ENCODE peak calls at places on chromosomes 1 and 21, in four cellular contexts. J, S, X and Q are unnamed samples.

GRCh38 chr1:92310185-92310597 is 11.3 kb downstream of the RPAP2 start:
- DNase-seq in X (peak; percentile 75), S (no peak), J (no peak), Q (peak; percentile 3)

GRCh38 chr1:244768804-244769203 is 66.7 kb upstream of the COX20 start:
- DNase-seq in X (no peak), J (no peak), S (peak; percentile 50), Q (no peak)

GRCh38 chr1:164707868-164708331 is 148.9 kb downstream of the PBX1 start:
- DNase-seq in X (peak; percentile 97), S (no peak), J (no peak), Q (no peak)

GRCh38 chr21:45266518-45267389 is 20.9 kb downstream of the POFUT2 start:
- DNase-seq in S (peak; percentile 23), J (no peak), X (no peak), Q (no peak)

GRCh38 chr1:94006604-94007003 is 97.4 kb upstream of the GCLM start:
- DNase-seq in X (no peak), J (no peak), S (no peak), Q (no peak)

GRCh38 chr1:99843760-99844159 is 6.4 kb upstream of the AGL start:
- DNase-seq in X (no peak), S (no peak), J (no peak), Q (no peak)

GRCh38 chr1:238488406-238488805 is 597.7 kb upstream of the ZP4 start:
- DNase-seq in X (no peak), S (no peak), J (no peak), Q (no peak)

GRCh38 chr1:13582713-13583443 is 754 bp upstream of the PDPN start:
- DNase-seq in J (no peak), X (no peak), S (peak; percentile 73), Q (no peak)

GRCh38 chr21:21163904-21164303 is 165.7 kb downstream of the NCAM2 start:
- DNase-seq in X (peak; percentile 72), J (no peak), S (peak; percentile 69), Q (peak; percentile 47)

GRCh38 chr1:115924730-115925129 is 51.6 kb upstream of the SLC22A15 start:
- DNase-seq in J (no peak), X (peak; percentile 43), S (peak; percentile 93), Q (no peak)

GRCh38 chr1:196193891-196194559 is 414.2 kb downstream of the KCNT2 start:
- DNase-seq in J (no peak), X (peak; percentile 33), S (no peak), Q (no peak)

GRCh38 chr1:89844236-89844807 is 23.5 kb downstream of the LRRC8D start:
- DNase-seq in J (no peak), X (peak; percentile 9), S (no peak), Q (no peak)

GRCh38 chr1:10057305-10057704 is 24.5 kb downstream of the UBE4B start:
- DNase-seq in J (no peak), X (no peak), S (no peak), Q (no peak)

GRCh38 chr1:8365661-8366362 is 47.9 kb downstream of the SLC45A1 start:
- DNase-seq in S (no peak), J (no peak), X (no peak), Q (no peak)

GRCh38 chr1:224640587-224640986 is 24.5 kb downstream of the CNIH3 start:
- DNase-seq in S (no peak), X (no peak), J (no peak), Q (no peak)
- H3K4me3 ChIP-seq in S (peak overlapping the region; percentile 0), X (no peak overlapping the region), J (no peak overlapping the region), Q (no peak overlapping the region)

DNA sequence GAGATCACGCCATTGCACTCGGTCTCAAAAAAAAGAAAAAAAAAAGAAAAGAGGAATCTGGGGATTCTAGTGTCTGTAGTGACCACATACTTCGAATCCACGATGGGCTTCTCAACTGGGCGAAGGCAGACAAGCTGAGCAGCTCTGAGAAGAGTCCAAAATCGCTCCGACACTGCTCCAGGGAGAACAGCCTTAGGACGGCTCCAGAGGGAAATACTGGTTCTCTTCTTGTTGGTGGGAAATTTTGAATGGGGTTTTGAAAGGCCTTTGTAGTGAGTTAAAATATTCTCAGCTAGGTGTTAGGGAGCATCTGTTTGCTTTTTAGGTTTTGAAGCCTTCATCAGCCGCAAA is 18.3 kb upstream of the HJV start:
- DNase-seq in J (no peak), X (peak; percentile 31), S (no peak), Q (no peak)
- H3K9ac ChIP-seq in J (no peak overlapping the region), X (no peak overlapping the region), S (no peak overlapping the region), Q (no peak overlapping the region)

DNA sequence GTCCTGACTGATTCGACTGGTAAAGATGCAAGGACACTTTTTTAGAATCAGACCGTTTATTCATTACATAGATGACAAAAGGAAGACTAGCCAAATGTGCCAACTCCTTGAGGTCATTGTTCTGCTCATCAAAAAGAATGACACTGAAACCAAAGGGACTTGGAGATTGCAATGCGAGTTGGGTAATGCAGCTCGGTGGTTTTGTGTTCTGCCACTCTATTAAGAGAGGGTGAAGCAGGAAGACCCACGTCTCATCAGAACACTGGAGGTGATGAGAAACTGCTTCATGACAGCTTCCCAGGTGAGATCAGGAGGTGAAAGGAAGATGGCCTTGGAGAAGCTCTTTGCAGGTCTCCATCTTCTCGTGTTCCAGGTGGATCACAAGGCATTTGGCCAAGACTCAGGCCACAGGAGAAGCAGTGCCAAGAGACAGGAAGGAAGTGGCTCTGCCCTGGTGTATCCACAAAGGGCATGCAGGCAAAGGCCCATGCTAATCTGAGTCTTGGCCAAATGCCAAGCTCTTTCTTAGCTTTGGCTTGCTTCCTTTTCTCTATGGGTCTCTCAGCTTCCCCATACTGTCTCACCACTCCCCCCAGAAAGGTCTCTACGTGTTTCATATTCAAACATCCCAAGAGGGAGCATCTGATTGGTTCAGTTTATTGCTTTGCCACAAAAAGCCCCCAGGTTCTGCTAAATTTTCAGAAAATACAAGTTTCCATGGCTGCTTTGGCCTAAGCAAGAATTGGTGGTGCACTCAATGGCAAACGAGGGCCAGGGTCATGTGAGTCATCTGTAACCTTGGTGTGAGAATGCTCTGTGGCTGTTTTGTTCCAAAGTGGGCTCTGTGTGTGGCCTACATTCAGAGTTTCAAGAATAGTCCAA is 5.7 kb upstream of the CCT8 start:
- DNase-seq in S (no peak), X (peak; percentile 32), J (peak; percentile 68), Q (no peak)
- H3K27ac ChIP-seq in S (no peak overlapping the region), X (no peak overlapping the region), J (peak overlapping the region; percentile 60), Q (no peak overlapping the region)

DNA sequence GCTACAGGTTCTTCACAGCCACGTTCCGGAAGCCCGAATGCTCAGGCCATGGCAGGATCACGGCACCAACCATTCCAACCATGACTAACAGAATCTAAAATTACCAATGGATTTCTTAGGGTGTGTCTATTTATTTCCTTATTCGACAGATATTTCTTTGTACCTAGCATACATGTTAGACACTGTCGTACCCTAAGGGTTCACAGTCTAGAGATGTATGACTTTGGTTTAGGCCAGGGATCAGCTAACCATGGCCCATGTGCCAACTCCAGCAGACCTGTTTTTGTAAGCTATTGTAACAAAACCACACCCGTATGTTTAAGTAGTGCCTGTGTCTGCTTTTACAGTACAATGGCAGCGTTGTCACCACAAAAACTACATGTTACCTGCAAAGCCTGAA is 167.0 kb downstream of the NR5A2 start:
- DNase-seq in J (no peak), S (no peak), X (no peak), Q (no peak)
- H3K4me3 ChIP-seq in J (no peak overlapping the region), S (no peak overlapping the region), X (no peak overlapping the region), Q (no peak overlapping the region)

GRCh38 chr1:223142795-223143759 is at the start of gene TLR5:
- DNase-seq in J (peak; percentile 12), S (peak; percentile 94), X (peak; percentile 78), Q (no peak)

GRCh38 chr1:223143760-223144248 is 756 bp upstream of the TLR5 start:
- DNase-seq in S (no peak), J (peak; percentile 21), X (no peak), Q (no peak)

GRCh38 chr1:223142269-223142668 is 779 bp downstream of the TLR5 start:
- DNase-seq in S (peak; percentile 56), X (no peak), J (no peak), Q (no peak)

GRCh38 chr1:223144914-223145313 is 1.9 kb upstream of the TLR5 start:
- DNase-seq in J (no peak), X (no peak), S (no peak), Q (no peak)

DNA sequence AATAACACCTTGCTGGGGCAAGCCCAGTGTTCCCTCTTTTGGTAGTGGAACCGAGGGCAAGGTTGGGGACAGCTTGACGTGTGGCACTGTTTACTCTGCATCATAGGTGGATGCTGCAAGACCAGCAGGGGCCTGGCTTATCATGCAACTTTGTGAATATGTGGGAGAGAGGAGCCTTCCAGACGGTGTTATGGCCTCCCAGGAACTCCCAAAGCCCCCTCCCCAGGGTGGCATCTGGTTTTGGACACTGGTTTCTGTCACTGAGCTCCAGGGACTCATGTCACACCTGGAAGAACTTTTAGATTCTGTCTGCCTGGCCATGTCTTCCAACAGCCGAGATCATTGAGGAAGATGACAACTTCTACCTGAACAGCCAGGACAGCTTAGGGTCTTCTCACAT is 1.4 kb upstream of the TLR5 start:
- DNase-seq in J (no peak), X (no peak), S (no peak), Q (no peak)
- H3K9ac ChIP-seq in J (no peak overlapping the region), X (no peak overlapping the region), S (no peak overlapping the region), Q (no peak overlapping the region)

DNA sequence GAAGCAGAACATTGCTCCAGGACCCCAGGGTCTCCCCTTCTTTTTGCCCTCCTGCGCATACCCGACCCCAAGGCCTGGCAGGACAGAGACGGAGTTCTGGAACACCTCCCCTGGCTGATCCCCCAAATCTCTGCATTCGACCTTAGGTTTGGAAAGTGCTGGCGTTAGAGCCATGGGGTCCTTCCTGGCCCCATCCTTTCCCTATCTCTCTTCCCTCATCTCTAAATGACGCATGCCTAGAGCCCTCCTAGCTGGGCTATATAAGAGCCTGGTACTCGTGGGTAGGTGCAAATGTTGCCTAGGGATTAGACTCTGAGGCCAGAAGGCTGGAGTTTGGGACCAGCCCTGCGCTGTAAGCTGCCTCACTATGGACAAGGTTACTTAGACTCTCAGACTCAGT is 16.6 kb downstream of the SLC26A9 start:
- DNase-seq in S (no peak), J (no peak), X (no peak), Q (no peak)
- H3K27ac ChIP-seq in S (no peak overlapping the region), J (no peak overlapping the region), X (no peak overlapping the region), Q (no peak overlapping the region)

DNA sequence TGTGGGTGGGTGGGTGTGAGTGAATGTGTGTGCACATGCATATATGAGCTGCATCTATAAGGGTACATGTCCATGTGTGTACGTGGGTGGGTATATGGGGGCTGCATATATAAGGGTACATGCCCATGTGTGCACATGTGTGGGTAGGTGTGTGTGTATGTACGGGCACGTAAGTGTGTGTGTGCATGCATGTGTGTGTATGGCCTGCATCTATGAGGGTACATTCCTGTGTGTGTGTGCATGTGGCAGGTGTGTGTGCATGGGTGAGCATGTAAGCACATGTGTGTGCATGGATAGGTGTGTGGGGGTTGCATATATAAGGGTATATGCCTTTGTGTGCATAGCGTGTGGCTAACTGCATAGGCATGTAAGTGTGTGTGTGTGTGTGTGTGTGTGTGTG is 181.0 kb upstream of the ARHGEF16 start:
- DNase-seq in X (no peak), S (no peak), J (no peak), Q (no peak)
- H3K4me3 ChIP-seq in X (no peak overlapping the region), S (no peak overlapping the region), J (no peak overlapping the region), Q (no peak overlapping the region)

GRCh38 chr1:246425139-246425794 is 81.8 kb downstream of the SMYD3 start:
- DNase-seq in S (no peak), J (no peak), X (no peak), Q (no peak)

GRCh38 chr1:246428542-246429308 is 78.4 kb downstream of the SMYD3 start:
- DNase-seq in J (peak; percentile 40), X (peak; percentile 85), S (peak; percentile 50), Q (no peak)

GRCh38 chr1:246425895-246426294 is 81.2 kb downstream of the SMYD3 start:
- DNase-seq in X (no peak), J (no peak), S (no peak), Q (no peak)

GRCh38 chr1:246427611-246428010 is 79.5 kb downstream of the SMYD3 start:
- DNase-seq in X (peak; percentile 74), S (no peak), J (no peak), Q (no peak)
- H3K9ac ChIP-seq in X (no peak overlapping the region), S (no peak overlapping the region), J (no peak overlapping the region), Q (no peak overlapping the region)

GRCh38 chr21:36155603-36156338 is 853 bp upstream of the DOP1B start:
- DNase-seq in X (peak; percentile 80), S (peak; percentile 68), J (no peak), Q (no peak)
- H3K27ac ChIP-seq in X (peak overlapping the region; percentile 66), S (no peak overlapping the region), J (no peak overlapping the region), Q (no peak overlapping the region)